ENCODE peak calls at places on chromosomes 3 and 15, in five cellular contexts. G is SK-N-SH, S is HepG2, U is HCT116, E is K562. H is an unnamed sample.

GRCh38 chr15:49383266-49383665 is 39.8 kb upstream of the FGF7 start:
- DNase-seq in G (no peak), S (no peak), U (no peak), E (no peak), H (no peak)

GRCh38 chr15:49830411-49830810 is 209.6 kb downstream of the DTWD1 start:
- DNase-seq in G (no peak), S (no peak), U (no peak), E (no peak), H (no peak)

GRCh38 chr15:59953392-59953883 is 50.7 kb upstream of the FOXB1 start:
- DNase-seq in G (no peak), S (no peak), U (no peak), E (no peak), H (no peak)

GRCh38 chr3:147380271-147380995 is 25.9 kb downstream of the ZIC4 start:
- DNase-seq in G (no peak), S (no peak), U (no peak), E (no peak), H (no peak)

GRCh38 chr3:139870000-139870675 is 64.8 kb upstream of the CLSTN2 start:
- DNase-seq in G (no peak), S (no peak), U (no peak), E (no peak), H (no peak)

GRCh38 chr3:118960876-118961275 is 73.8 kb downstream of the IGSF11 start:
- DNase-seq in G (no peak), S (no peak), U (no peak), E (no peak), H (no peak)

GRCh38 chr3:77296527-77296926 is 256.6 kb downstream of the ROBO2 start:
- DNase-seq in G (no peak), S (no peak), U (no peak), E (peak), H (no peak)

GRCh38 chr3:126479642-126480041 is 4.0 kb upstream of the ZXDC start:
- DNase-seq in G (no peak), S (no peak), U (no peak), E (no peak), H (no peak)

GRCh38 chr3:71905426-71905825 is 120.5 kb upstream of the PROK2 start:
- DNase-seq in G (no peak), S (no peak), U (no peak), E (no peak), H (peak)

GRCh38 chr3:23832523-23832922 is 26.8 kb downstream of the UBE2E1 start:
- DNase-seq in G (no peak), S (no peak), U (no peak), E (no peak), H (no peak)

GRCh38 chr15:34616613-34617012 is 33.2 kb upstream of the GOLGA8B start:
- DNase-seq in G (no peak), S (peak), U (peak), E (peak), H (no peak)

GRCh38 chr15:31459011-31459748 is 132.5 kb downstream of the KLF13 start:
- DNase-seq in G (no peak), S (no peak), U (no peak), E (no peak), H (peak)

DNA sequence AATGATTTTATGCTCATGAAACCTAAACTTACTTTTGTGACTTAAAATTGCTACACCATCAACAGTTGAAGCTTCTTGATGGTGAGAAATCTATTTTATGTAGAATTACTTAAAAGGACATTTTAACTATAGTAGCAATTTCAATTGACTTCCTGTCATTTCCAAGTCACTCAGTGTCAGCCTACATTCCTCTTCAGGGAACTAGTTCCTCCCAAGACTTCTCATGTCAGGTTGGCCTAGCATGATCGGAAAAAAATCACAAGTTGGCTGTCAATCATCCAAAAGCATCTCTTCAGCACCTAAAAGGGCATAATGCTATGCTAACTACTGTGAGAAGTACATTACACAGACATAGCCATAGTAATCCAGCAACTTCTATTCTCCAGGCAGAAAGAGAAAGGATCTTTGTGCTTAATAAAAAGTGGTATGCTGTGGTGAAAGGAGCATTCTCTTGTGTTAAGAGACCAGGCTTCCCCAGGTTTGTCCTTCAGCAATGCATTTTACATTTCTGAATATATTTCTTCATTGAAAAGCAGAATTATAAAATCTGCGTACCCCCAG is 893.7 kb downstream of the AGBL1 start:
- DNase-seq in G (no peak), S (no peak), U (no peak), E (no peak), H (no peak)
- H3K9ac ChIP-seq in G (no peak), S (no peak), U (no peak), E (no peak), H (no peak)

GRCh38 chr15:89391685-89392257 is 57.1 kb upstream of the POLG start:
- DNase-seq in G (no peak), S (no peak), U (no peak), E (no peak), H (no peak)
- TF ChIP-seq ZBTB33 in G (no peak), S (no peak), U (no peak), E (no peak), H (no peak)

GRCh38 chr3:150170843-150171513 is 200.3 kb upstream of the PFN2 start:
- DNase-seq in G (no peak), S (no peak), U (no peak), E (no peak), H (no peak)
- H3K9ac ChIP-seq in G (no peak), S (no peak), U (no peak), E (no peak), H (no peak)

DNA sequence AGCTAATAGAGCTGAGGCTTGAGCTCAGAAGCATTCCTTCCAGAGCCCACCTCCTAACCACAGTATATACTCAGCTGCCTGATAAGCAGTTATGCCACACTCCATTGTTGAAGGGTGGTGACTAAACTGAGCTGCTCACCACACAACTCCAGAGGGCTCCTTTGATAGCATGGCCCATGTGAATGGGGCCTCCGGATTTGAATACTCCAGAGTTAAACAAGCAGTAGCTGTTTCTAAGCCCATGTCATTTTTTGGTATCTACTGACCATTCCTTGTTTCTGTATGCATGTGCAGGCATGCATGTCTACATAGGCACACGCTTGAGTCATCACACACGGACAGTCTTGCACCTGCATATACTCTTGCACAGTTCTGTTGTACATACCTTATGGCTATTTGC is 28.9 kb downstream of the IGSF10 start:
- DNase-seq in G (no peak), S (no peak), U (no peak), E (no peak), H (no peak)
- TF ChIP-seq ZBTB33 in G (no peak), S (no peak), U (no peak), E (no peak), H (no peak)

GRCh38 chr3:49842843-49843242 is 13.5 kb downstream of the TRAIP start:
- DNase-seq in G (no peak), S (no peak), U (no peak), E (no peak), H (no peak)

GRCh38 chr3:49840371-49840770 is 16.0 kb downstream of the TRAIP start:
- DNase-seq in G (no peak), S (no peak), U (no peak), E (no peak), H (no peak)

GRCh38 chr3:49841806-49842205 is 14.6 kb downstream of the TRAIP start:
- DNase-seq in G (no peak), S (no peak), U (no peak), E (no peak), H (no peak)

GRCh38 chr3:49841126-49841525 is 15.2 kb downstream of the TRAIP start:
- DNase-seq in G (no peak), S (no peak), U (peak), E (peak), H (no peak)

DNA sequence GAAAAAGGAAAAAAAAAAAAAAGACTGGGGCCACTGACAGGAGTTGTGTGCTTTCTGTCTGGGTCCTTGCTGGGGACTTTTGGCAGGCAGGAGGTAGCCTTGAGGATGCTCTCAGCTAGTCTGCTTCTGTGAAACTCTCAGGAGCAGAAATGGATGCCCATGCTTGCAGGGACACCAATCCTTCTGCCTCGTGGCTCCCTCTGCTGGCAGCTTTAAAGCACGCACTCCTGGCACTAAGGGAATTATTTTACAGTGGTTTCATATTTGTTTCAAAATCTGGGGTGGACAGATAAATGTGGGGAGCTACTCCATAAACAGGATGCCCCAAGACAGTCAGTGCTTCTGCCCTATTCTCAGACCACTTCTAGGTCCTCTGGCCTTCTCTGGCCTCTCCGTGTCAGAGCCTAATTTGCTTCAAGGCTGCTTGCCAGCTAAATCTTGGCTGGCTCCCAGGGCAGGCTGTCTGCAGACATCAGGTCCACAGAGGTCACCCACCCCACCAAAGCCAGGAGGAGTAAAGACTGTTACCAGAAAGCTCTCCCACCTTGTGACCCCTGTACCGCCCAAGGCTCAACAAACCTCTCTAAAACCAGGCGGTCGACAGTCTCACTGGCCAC is 17.1 kb downstream of the TRAIP start:
- DNase-seq in G (peak), S (peak), U (peak), E (peak), H (peak)
- H3K9ac ChIP-seq in G (no peak), S (no peak), U (no peak), E (no peak), H (no peak)

DNA sequence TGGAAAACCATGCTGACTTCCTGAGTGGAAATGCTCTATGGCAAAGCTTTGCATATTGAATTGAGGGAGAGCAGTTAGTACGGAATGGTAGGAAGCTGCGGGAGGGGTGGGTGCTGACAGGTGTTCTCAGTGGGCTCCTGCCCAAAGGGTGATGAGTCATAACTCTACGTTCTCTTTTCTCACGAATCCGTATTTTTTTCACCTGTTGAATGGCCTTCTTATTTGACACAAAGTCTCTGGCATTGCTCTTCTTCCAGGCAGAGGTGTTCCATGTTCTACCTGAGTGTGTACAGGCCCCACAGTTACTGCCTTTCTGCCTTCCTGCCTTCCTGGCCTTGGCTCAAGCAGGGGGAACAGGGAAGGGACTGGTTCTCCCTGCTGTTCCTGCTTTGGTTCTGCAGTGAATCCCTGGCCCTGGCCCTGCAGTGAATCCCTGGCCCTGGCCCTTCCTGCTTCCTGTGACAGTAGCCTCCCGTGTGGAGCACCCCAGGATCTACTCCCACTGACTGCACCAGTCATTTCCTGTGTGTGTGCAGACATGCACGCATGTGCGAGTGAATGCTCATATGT is 31.9 kb downstream of the TRAK1 start:
- DNase-seq in G (no peak), S (no peak), U (no peak), E (no peak), H (peak)
- TF ChIP-seq ZBTB33 in G (no peak), S (no peak), U (no peak), E (no peak), H (no peak)

GRCh38 chr15:90883971-90884718 is at the start of gene FES:
- DNase-seq in G (no peak), S (no peak), U (no peak), E (no peak), H (no peak)
- H3K9ac ChIP-seq in G (no peak), S (peak), U (no peak), E (no peak), H (peak)

GRCh38 chr3:195467641-195468390 is 25.0 kb upstream of the ACAP2 start:
- DNase-seq in G (no peak), S (no peak), U (no peak), E (no peak), H (no peak)
- TF ChIP-seq ZBTB33 in G (no peak), S (no peak), U (no peak), E (no peak), H (no peak)

H was measured in GM12878.